ENCODE peak calls at places on chromosomes 3 and 15, in four cellular contexts. G is stomach, A is Peyer's patch, S is K562. F is an unnamed sample.

GRCh38 chr15:52785672-52786406 is 4.3 kb downstream of the ONECUT1 start:
- DNase-seq in G (no peak), A (no peak), S (no peak), F (no peak)

GRCh38 chr3:177234121-177234520 is 36.8 kb upstream of the TBL1XR1 start:
- DNase-seq in G (no peak), A (no peak), S (no peak), F (no peak)

GRCh38 chr3:124461838-124462632 is 268.2 kb upstream of the UMPS start:
- DNase-seq in G (no peak), A (no peak), S (no peak), F (no peak)

GRCh38 chr3:44915702-44916438 is 41.5 kb downstream of the TGM4 start:
- DNase-seq in G (no peak), A (no peak), S (peak; percentile 28), F (no peak)

GRCh38 chr3:124860599-124860998 is 26.6 kb downstream of the ITGB5 start:
- DNase-seq in G (peak; percentile 46), A (no peak), S (no peak), F (peak; percentile 61)

GRCh38 chr3:160921020-160921635 is 165.1 kb downstream of the PPM1L start:
- DNase-seq in G (peak; percentile 30), A (no peak), S (peak; percentile 54), F (peak; percentile 27)

GRCh38 chr3:148757238-148757930 is 59.7 kb downstream of the AGTR1 start:
- DNase-seq in G (no peak), A (no peak), S (no peak), F (no peak)

GRCh38 chr3:151838574-151839312 is 24.8 kb downstream of the AADAC start:
- DNase-seq in G (peak; percentile 61), A (no peak), S (peak; percentile 85), F (peak; percentile 62)

GRCh38 chr3:177402533-177402932 is 205.3 kb upstream of the TBL1XR1 start:
- DNase-seq in G (no peak), A (no peak), S (no peak), F (no peak)

GRCh38 chr3:133945696-133946095 is 50.0 kb upstream of the RAB6B start:
- DNase-seq in G (no peak), A (no peak), S (no peak), F (no peak)

GRCh38 chr3:10251006-10251405 is 2.7 kb downstream of the TATDN2 start:
- DNase-seq in G (no peak), A (no peak), S (no peak), F (no peak)

GRCh38 chr3:31567036-31567435 is 34.3 kb downstream of the STT3B start:
- DNase-seq in G (no peak), A (no peak), S (peak; percentile 64), F (no peak)

GRCh38 chr3:184636774-184637316 is 75.0 kb downstream of the MAGEF1 start:
- DNase-seq in G (peak; percentile 30), A (no peak), S (no peak), F (peak; percentile 51)

GRCh38 chr3:49674491-49674983 is 386 bp downstream of the APEH start:
- DNase-seq in G (no peak), A (no peak), S (no peak), F (no peak)

GRCh38 chr15:100042558-100042957 is 299.2 kb downstream of the ADAMTS17 start:
- DNase-seq in G (no peak), A (no peak), S (no peak), F (no peak)
- H3K4me3 ChIP-seq in G (no peak overlapping the region), A (no peak overlapping the region), S (no peak overlapping the region), F (no peak overlapping the region)

DNA sequence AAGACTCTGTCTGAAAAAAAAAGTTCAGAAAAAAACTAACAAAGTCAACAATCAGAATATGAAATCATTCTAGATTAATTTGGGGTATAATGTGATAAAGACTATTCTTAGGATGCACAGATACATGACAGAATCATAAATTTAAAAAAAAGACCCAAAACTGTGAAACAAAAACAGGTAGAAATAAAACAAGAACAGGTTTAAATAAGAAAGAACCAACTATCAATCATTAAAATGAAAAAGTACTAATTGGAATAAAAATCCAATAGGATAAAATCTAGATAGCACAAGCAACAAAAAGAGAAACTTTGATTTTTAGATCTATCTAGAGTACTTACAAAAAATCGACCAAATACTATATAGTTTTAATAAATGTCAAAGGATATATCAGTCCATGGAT is 13.4 kb downstream of the TMEM202 start:
- DNase-seq in G (no peak), A (no peak), S (no peak), F (no peak)
- H3K4me1 ChIP-seq in G (no peaks in the 10 kb centered on the region), A (no peaks in the 10 kb centered on the region), S (no peaks in the 10 kb centered on the region), F (no peaks in the 10 kb centered on the region)

GRCh38 chr3:129434140-129434539 is 5.6 kb downstream of the MBD4 start:
- DNase-seq in G (no peak), A (no peak), S (no peak), F (no peak)
- H3K4me3 ChIP-seq in G (no peak overlapping the region), A (no peak overlapping the region), S (no peak overlapping the region), F (no peak overlapping the region)

GRCh38 chr3:13335062-13335461 is 85.1 kb downstream of the NUP210 start:
- DNase-seq in G (no peak), A (no peak), S (no peak), F (no peak)
- H3K4me1 ChIP-seq in G (no peaks in the 10 kb centered on the region), A (no peaks in the 10 kb centered on the region), S (peaks cover 8% of the 10 kb centered on the region), F (no peaks in the 10 kb centered on the region)

F was measured in SJCRH30.